ENCODE peak calls at places on chromosomes 6 and 20, in four cellular contexts. C is Panc1, A is stomach, Z is HCT116. E is an unnamed sample.

GRCh38 chr20:36873498-36874189 is 2.3 kb upstream of the TLDC2 start:
- DNase-seq in C (no peak), A (no peak), Z (no peak), E (no peak)

GRCh38 chr6:42131531-42131930 is 10.9 kb downstream of the C6orf132 start:
- DNase-seq in C (no peak), A (no peak), Z (no peak), E (no peak)

GRCh38 chr6:12200025-12200424 is 90.1 kb upstream of the EDN1 start:
- DNase-seq in C (no peak), A (no peak), Z (no peak), E (no peak)

GRCh38 chr6:41503841-41504525 is 42.2 kb upstream of the FOXP4 start:
- DNase-seq in C (no peak), A (no peak), Z (no peak), E (no peak)

GRCh38 chr20:53795170-53795569 is 201.5 kb upstream of the ZNF217 start:
- DNase-seq in C (no peak), A (no peak), Z (no peak), E (no peak)

GRCh38 chr20:64111841-64112641 is 4.7 kb upstream of the NPBWR2 start:
- DNase-seq in C (no peak), A (peak; percentile 10), Z (no peak), E (peak; percentile 8)

GRCh38 chr6:127190552-127190951 is 72.1 kb downstream of the RSPO3 start:
- DNase-seq in C (no peak), A (no peak), Z (peak; percentile 34), E (no peak)

GRCh38 chr20:17971571-17972013 is 2.8 kb downstream of the MGME1 start:
- DNase-seq in C (no peak), A (no peak), Z (no peak), E (peak; percentile 44)

GRCh38 chr6:48069280-48069679 is 41.7 kb downstream of the PTCHD4 start:
- DNase-seq in C (no peak), A (no peak), Z (no peak), E (no peak)

GRCh38 chr6:106973018-106973840 is 1.3 kb downstream of the CD24 start:
- DNase-seq in C (no peak), A (peak; percentile 52), Z (no peak), E (peak; percentile 57)

GRCh38 chr6:169794317-169795055 is 43.1 kb downstream of the ERMARD start:
- DNase-seq in C (no peak), A (peak; percentile 73), Z (no peak), E (no peak)

GRCh38 chr20:20327756-20328155 is 40.1 kb upstream of the INSM1 start:
- DNase-seq in C (no peak), A (no peak), Z (no peak), E (no peak)

GRCh38 chr6:101417899-101418298 is 24.4 kb downstream of the GRIK2 start:
- DNase-seq in C (no peak), A (no peak), Z (no peak), E (no peak)

GRCh38 chr6:25312703-25313102 is 33.5 kb downstream of the CARMIL1 start:
- DNase-seq in C (no peak), A (no peak), Z (peak; percentile 13), E (no peak)

GRCh38 chr6:29488874-29489273 is 1.1 kb upstream of the MAS1L start:
- DNase-seq in C (no peak), A (no peak), Z (no peak), E (no peak)

GRCh38 chr6:34985236-34985635 is 96.2 kb downstream of the ANKS1A start:
- DNase-seq in C (no peak), A (no peak), Z (no peak), E (no peak)

DNA sequence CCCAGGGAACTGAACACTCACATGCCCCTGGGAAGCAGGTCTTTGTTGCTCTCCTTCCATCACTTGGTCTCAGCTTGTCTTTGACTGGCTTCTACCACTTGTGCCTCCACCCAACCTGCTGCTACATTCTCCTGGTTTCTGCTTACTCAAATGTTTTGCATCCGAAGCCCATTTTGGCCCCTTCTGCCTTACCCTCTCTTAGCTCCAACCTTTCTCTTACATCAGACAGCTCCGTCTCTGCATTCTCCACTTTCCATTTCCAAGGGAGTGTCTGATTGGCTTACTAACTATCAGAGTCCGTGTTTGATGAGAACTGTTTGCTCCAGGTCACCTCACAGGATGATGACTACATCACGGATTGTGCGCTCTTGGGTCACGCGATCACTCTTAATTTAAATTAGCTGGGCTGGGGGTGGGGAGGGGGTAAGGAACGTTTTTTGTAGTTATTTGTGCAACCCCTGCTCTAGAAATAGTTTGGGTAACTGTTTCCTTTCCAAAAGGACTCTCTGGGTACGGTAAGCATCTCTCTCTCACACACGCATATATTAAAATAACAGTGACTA is 844 bp upstream of the ABRACL start:
- DNase-seq in C (no peak), A (peak; percentile 41), Z (no peak), E (no peak)
- TF ChIP-seq POLR2AphosphoS5 in C (no peak), A (no peak), Z (peak; percentile 33), E (no peak)

DNA sequence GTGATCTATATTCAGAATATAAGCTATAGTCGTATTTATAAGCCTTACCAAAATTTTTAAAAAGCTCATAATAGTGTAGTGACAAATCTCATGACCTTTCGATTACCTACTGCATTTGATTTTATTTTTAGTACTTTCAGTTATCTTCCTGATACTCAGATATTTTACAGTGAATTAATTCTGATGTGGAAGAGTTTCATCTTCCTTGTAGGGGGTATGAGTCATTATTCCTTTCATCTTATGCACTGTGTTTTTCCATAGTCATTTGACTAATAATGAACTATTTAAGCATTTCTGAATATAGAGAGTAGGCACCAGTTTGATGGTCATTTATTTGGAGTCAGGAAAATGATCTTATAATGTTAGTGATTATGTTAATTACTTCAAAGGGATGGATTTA is 36.4 kb downstream of the HDGFL1 start:
- DNase-seq in C (no peak), A (no peak), Z (no peak), E (no peak)
- H3K9me3 ChIP-seq in C (no peaks in the 10 kb centered on the region), A (no peaks in the 10 kb centered on the region), Z (no peaks in the 10 kb centered on the region), E (no peaks in the 10 kb centered on the region)

GRCh38 chr20:25042531-25043498 is 15.1 kb downstream of the ACSS1 start:
- DNase-seq in C (no peak), A (peak; percentile 59), Z (no peak), E (no peak)
- H3K4me3 ChIP-seq in C (no peak overlapping the region), A (no peak overlapping the region), Z (no peak overlapping the region), E (no peak overlapping the region)

GRCh38 chr20:1401431-1401907 is 8.6 kb upstream of the FKBP1A start:
- DNase-seq in C (no peak), A (no peak), Z (no peak), E (no peak)

GRCh38 chr20:1402149-1402548 is 9.3 kb upstream of the FKBP1A start:
- DNase-seq in C (no peak), A (no peak), Z (no peak), E (no peak)

GRCh38 chr20:1403624-1404023 is 10.8 kb upstream of the FKBP1A start:
- DNase-seq in C (no peak), A (no peak), Z (no peak), E (no peak)

GRCh38 chr20:1405801-1406200 is 12.9 kb upstream of the FKBP1A start:
- DNase-seq in C (no peak), A (no peak), Z (no peak), E (no peak)
- TF ChIP-seq POLR2AphosphoS5 in C (no peak), A (no peak), Z (no peak), E (no peak)

DNA sequence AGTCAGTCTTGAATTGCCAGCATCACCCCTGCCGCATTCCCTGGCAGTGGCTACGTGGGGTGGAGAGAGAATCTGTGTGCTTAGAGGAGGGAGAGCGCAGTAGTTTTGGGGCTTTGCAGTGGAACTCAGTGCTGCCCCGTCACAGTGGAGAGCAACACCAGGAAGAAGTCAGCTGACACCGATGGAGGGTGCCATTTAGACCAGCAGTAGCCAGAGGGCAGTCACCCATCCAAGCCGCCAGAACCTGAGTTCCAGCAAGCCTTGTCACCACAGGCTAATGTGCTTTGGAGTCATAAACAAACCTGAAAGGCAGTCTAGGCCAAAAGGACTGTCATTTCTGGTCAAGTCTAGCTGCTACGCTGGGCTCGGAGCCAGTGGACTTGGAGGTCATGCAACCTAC is 22.0 kb upstream of the PERP start:
- DNase-seq in C (no peak), A (no peak), Z (no peak), E (no peak)
- H3K9me3 ChIP-seq in C (no peaks in the 10 kb centered on the region), A (no peaks in the 10 kb centered on the region), Z (no peaks in the 10 kb centered on the region), E (no peaks in the 10 kb centered on the region)

GRCh38 chr20:37914672-37915433 is 11.9 kb downstream of the VSTM2L start:
- DNase-seq in C (no peak), A (no peak), Z (no peak), E (no peak)
- H3K4me3 ChIP-seq in C (no peak overlapping the region), A (peak overlapping the region; percentile 24), Z (no peak overlapping the region), E (peak overlapping the region; percentile 26)

GRCh38 chr6:79605061-79605460 is 26.1 kb upstream of the SH3BGRL2 start:
- DNase-seq in C (no peak), A (no peak), Z (no peak), E (no peak)

GRCh38 chr6:79607000-79607399 is 24.1 kb upstream of the SH3BGRL2 start:
- DNase-seq in C (no peak), A (no peak), Z (no peak), E (no peak)

GRCh38 chr6:79605968-79606764 is 25.0 kb upstream of the SH3BGRL2 start:
- DNase-seq in C (no peak), A (no peak), Z (no peak), E (no peak)

GRCh38 chr6:79602859-79603258 is 28.3 kb upstream of the SH3BGRL2 start:
- DNase-seq in C (no peak), A (no peak), Z (no peak), E (no peak)

DNA sequence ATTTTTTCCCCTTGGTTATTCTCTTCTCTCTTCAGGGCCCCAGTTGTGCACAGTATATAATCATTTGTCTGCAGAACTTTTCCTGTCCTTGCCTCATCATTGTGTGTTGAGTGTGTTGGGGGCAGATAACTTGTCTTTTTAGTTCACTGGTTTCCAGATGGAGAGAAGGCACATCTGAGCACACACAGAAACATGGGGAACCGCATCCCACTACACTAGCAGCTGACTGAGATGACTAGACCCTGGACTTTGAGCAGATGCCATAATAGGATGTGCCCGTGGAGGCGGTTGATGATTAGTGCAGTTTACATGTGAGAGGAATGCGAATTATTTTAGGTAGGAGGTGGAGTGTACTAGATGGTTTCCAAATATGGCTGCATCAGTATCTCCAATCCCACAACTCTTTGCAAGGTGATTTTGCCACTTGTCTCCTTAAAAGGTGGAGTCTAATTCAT is 26.5 kb upstream of the SH3BGRL2 start:
- DNase-seq in C (no peak), A (no peak), Z (no peak), E (no peak)
- TF ChIP-seq POLR2AphosphoS5 in C (no peak), A (no peak), Z (no peak), E (no peak)

DNA sequence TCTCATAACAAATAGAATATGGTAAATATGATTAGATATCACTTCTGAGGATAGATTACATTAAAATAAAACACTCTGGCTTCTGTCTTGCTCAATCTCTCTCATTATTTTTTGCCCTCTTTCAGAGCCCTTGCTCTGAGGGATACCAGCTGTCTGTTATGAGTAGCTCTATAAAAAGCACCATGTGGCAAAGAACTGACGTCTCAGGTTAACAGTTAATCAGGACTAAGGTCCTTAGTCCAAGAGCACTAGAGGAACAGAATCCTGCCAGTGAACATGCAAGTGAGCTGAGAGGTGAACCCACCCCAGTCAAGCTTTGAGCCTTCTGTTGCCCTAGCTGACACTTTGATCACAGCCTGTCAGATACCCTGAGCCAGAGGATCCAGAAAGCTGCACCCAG is 402.2 kb upstream of the HTR1E start:
- DNase-seq in C (no peak), A (no peak), Z (no peak), E (no peak)
- H3K9me3 ChIP-seq in C (no peaks in the 10 kb centered on the region), A (no peaks in the 10 kb centered on the region), Z (no peaks in the 10 kb centered on the region), E (no peaks in the 10 kb centered on the region)

E was measured in breast epithelium.